ENCODE peak calls at places on chromosomes 1 and 21, in ten cellular contexts. G is fibroblast of mammary gland, X is foreskin fibroblast, L is caudate nucleus, T is NCI-H146, E is HCEC 1CT, K is left ventricle myocardium inferior, F is head of caudate nucleus, V is lung microvascular endothelial cell, Q is ELF-1. D is an unnamed sample.
A peak's percentile ranks its signal among the peaks of the same experiment; 100 is the strongest.

GRCh38 chr1:37166005-37166404 is 131.7 kb upstream of the GRIK3 start:
- DNase-seq in G (no peak), Q (no peak), X (no peak), F (no peak), L (no peak), T (no peak), K (no peak), V (no peak), E (no peak), D (no peak)

GRCh38 chr21:36705679-36706481 is 7.0 kb downstream of the SIM2 start:
- DNase-seq in G (no peak), Q (peak; percentile 47), X (no peak), F (no peak), K (no peak), V (no peak), L (no peak), T (no peak), E (no peak), D (no peak)

GRCh38 chr1:34132161-34132420 is 32.9 kb downstream of the CSMD2 start:
- DNase-seq in G (no peak), L (no peak), V (no peak), X (no peak), F (no peak), Q (no peak), K (no peak), T (no peak), E (no peak), D (no peak)

GRCh38 chr1:245772325-245772724 is 617.5 kb downstream of the KIF26B start:
- DNase-seq in Q (no peak), K (no peak), V (no peak), X (no peak), T (no peak), G (no peak), L (no peak), F (no peak), E (no peak), D (no peak)

GRCh38 chr1:199287632-199288031 is 648.8 kb downstream of the PTPRC start:
- DNase-seq in V (peak; percentile 3), F (no peak), T (no peak), X (peak; percentile 28), E (peak; percentile 37), Q (no peak), G (peak; percentile 18), K (no peak), L (no peak), D (no peak)

GRCh38 chr1:245715970-245716369 is 561.2 kb downstream of the KIF26B start:
- DNase-seq in F (no peak), G (peak; percentile 90), X (peak; percentile 71), L (no peak), T (no peak), E (peak; percentile 83), V (peak; percentile 4), K (no peak), Q (no peak), D (no peak)

GRCh38 chr21:32653326-32653901 is 41.2 kb upstream of the CFAP298 start:
- DNase-seq in K (no peak), T (no peak), F (no peak), Q (peak; percentile 55), G (peak; percentile 26), V (peak; percentile 14), L (no peak), E (peak; percentile 23), X (peak; percentile 3), D (no peak)

GRCh38 chr1:183926978-183927377 is 110.5 kb downstream of the COLGALT2 start:
- DNase-seq in L (no peak), Q (no peak), V (peak; percentile 44), X (no peak), G (peak; percentile 27), T (no peak), F (no peak), K (no peak), E (no peak), D (no peak)

GRCh38 chr1:204409878-204410763 is 1.5 kb downstream of the PPP1R15B start:
- DNase-seq in V (no peak), F (no peak), L (no peak), G (no peak), X (no peak), E (no peak), T (no peak), K (no peak), Q (no peak), D (no peak)

GRCh38 chr1:102919659-102920058 is 188.7 kb downstream of the COL11A1 start:
- DNase-seq in Q (no peak), T (no peak), X (peak; percentile 23), K (no peak), L (no peak), G (peak; percentile 67), E (peak; percentile 87), F (no peak), V (no peak), D (no peak)

GRCh38 chr1:35505911-35506798 is 51.0 kb downstream of the KIAA0319L start:
- DNase-seq in Q (no peak), F (no peak), X (peak; percentile 92), V (peak; percentile 99), E (peak; percentile 35), K (no peak), L (no peak), T (no peak), G (peak; percentile 90), D (peak; percentile 16)

GRCh38 chr1:203528098-203528497 is 34.1 kb downstream of the OPTC start:
- DNase-seq in X (no peak), E (no peak), V (no peak), L (no peak), K (no peak), G (no peak), T (no peak), Q (no peak), F (no peak), D (no peak)

GRCh38 chr1:40394456-40395172 is 21.1 kb downstream of the SMAP2 start:
- DNase-seq in T (no peak), X (no peak), V (peak; percentile 20), Q (no peak), L (no peak), F (no peak), G (no peak), E (peak; percentile 66), K (no peak), D (no peak)

GRCh38 chr1:6365047-6365446 is 28.5 kb downstream of the ACOT7 start:
- DNase-seq in K (no peak), T (no peak), V (no peak), F (no peak), Q (peak; percentile 59), G (no peak), L (no peak), E (no peak), X (no peak), D (no peak)

GRCh38 chr1:24930703-24931480 is 816 bp upstream of the RUNX3 start:
- DNase-seq in X (no peak), E (no peak), V (no peak), Q (no peak), F (no peak), T (no peak), L (no peak), K (no peak), G (no peak), D (no peak)

GRCh38 chr1:52296345-52296744 is 69.7 kb downstream of the CC2D1B start:
- DNase-seq in K (no peak), L (no peak), F (no peak), G (peak; percentile 71), T (peak; percentile 44), E (peak; percentile 65), X (peak; percentile 41), V (peak; percentile 74), Q (peak; percentile 39), D (no peak)

GRCh38 chr1:203556047-203556851 is 62.3 kb downstream of the OPTC start:
- DNase-seq in G (peak; percentile 93), T (no peak), X (peak; percentile 93), V (no peak), Q (peak; percentile 45), E (peak; percentile 80), F (no peak), K (peak; percentile 72), L (no peak), D (peak; percentile 16)

GRCh38 chr1:167126811-167127210 is 32.9 kb downstream of the STYXL2 start:
- DNase-seq in E (no peak), L (no peak), X (no peak), G (no peak), F (no peak), K (no peak), V (no peak), Q (no peak), T (no peak), D (no peak)

GRCh38 chr1:162412002-162412401 is at the start of gene SH2D1B:
- DNase-seq in F (no peak), X (no peak), Q (no peak), T (no peak), V (peak; percentile 64), L (no peak), G (no peak), K (no peak), E (no peak), D (no peak)

GRCh38 chr1:218242171-218242570 is 42.9 kb upstream of the RRP15 start:
- DNase-seq in E (no peak), Q (no peak), L (no peak), K (no peak), T (no peak), G (no peak), F (no peak), V (no peak), X (no peak), D (no peak)

GRCh38 chr1:30194741-30195423 is 528.5 kb downstream of the MATN1 start:
- DNase-seq in X (no peak), E (no peak), K (no peak), G (no peak), V (no peak), Q (no peak), L (no peak), T (no peak), F (no peak), D (no peak)

GRCh38 chr1:52899445-52899894 is 22.1 kb downstream of the ECHDC2 start:
- DNase-seq in E (no peak), V (no peak), L (no peak), T (no peak), Q (no peak), G (no peak), X (no peak), K (no peak), F (no peak), D (no peak)

GRCh38 chr1:39788758-39789570 is at the start of gene BMP8B:
- DNase-seq in V (peak; percentile 15), K (peak; percentile 49), L (peak; percentile 27), X (no peak), T (peak; percentile 73), G (no peak), F (peak; percentile 65), E (no peak), Q (peak; percentile 32), D (peak; percentile 77)

GRCh38 chr1:78092686-78093085 is 46.9 kb downstream of the GIPC2 start:
- DNase-seq in T (no peak), V (no peak), G (peak; percentile 49), Q (peak; percentile 32), K (no peak), L (no peak), F (no peak), E (peak; percentile 65), X (no peak), D (no peak)

GRCh38 chr1:220786337-220787068 is at the start of gene MTARC1:
- DNase-seq in L (peak; percentile 40), X (peak; percentile 36), G (peak; percentile 46), V (peak; percentile 34), E (peak; percentile 53), K (peak; percentile 83), T (peak; percentile 94), Q (peak; percentile 79), F (peak; percentile 62), D (peak; percentile 89)

GRCh38 chr1:220426989-220427388 is 100.9 kb upstream of the MARK1 start:
- DNase-seq in F (no peak), V (no peak), Q (no peak), G (peak; percentile 40), K (no peak), X (no peak), T (no peak), E (no peak), L (no peak), D (no peak)

GRCh38 chr1:119827010-119827409 is 15.8 kb upstream of the REG4 start:
- DNase-seq in X (no peak), V (no peak), G (peak; percentile 5), K (no peak), L (no peak), F (no peak), T (no peak), E (peak; percentile 25), Q (no peak), D (no peak)

GRCh38 chr1:172278478-172278877 is 142.0 kb upstream of the C1orf105 start:
- DNase-seq in E (peak; percentile 63), F (no peak), G (peak; percentile 84), T (no peak), X (peak; percentile 75), L (no peak), V (no peak), K (no peak), Q (peak; percentile 10), D (no peak)